ENCODE peak calls at places on chromosomes 1 and 21, in four cellular contexts. N is NCI-H2081, R is activated T-cell treated with anti-CD3 and anti-CD28 coated beads for 24 hours, B is right cardiac atrium. X is an unnamed sample.

GRCh38 chr1:201517631-201518030 is 10.7 kb upstream of the CSRP1 start:
- DNase-seq in N (no peak), R (no peak), B (no peak), X (no peak)

GRCh38 chr1:111290104-111290503 is 547 bp upstream of the CHIA start:
- DNase-seq in N (no peak), R (no peak), B (no peak), X (no peak)

GRCh38 chr1:10614377-10615225 is 139.9 kb downstream of the PEX14 start:
- DNase-seq in R (no peak), B (no peak), N (no peak), X (no peak)

GRCh38 chr1:93798301-93798700 is 80.7 kb downstream of the DNTTIP2 start:
- DNase-seq in R (no peak), N (no peak), B (no peak), X (no peak)

GRCh38 chr1:59703226-59703917 is 111.4 kb upstream of the HOOK1 start:
- DNase-seq in B (no peak), N (no peak), R (no peak), X (no peak)

GRCh38 chr1:8018492-8019228 is 7.4 kb downstream of the ERRFI1 start:
- DNase-seq in N (no peak), B (no peak), R (no peak), X (no peak)

GRCh38 chr1:26784023-26784871 is 3.5 kb upstream of the PIGV start:
- DNase-seq in N (no peak), R (no peak), B (peak; percentile 82), X (no peak)

GRCh38 chr1:42240964-42241755 is 76.6 kb upstream of the GUCA2A start:
- DNase-seq in B (peak; percentile 27), R (no peak), N (no peak), X (no peak)

GRCh38 chr1:79745928-79746327 is 739.4 kb upstream of the ADGRL4 start:
- DNase-seq in B (no peak), R (no peak), N (no peak), X (no peak)

GRCh38 chr21:32641715-32642698 is 29.8 kb upstream of the CFAP298 start:
- DNase-seq in B (no peak), N (no peak), R (no peak), X (no peak)

GRCh38 chr1:41452704-41453350 is 31.7 kb downstream of the EDN2 start:
- DNase-seq in B (no peak), N (no peak), R (no peak), X (no peak)

GRCh38 chr1:43809097-43809673 is 101.8 kb downstream of the ST3GAL3 start:
- DNase-seq in R (no peak), N (no peak), B (no peak), X (no peak)

GRCh38 chr1:210264521-210265380 is 32.2 kb downstream of the SERTAD4 start:
- DNase-seq in N (no peak), R (no peak), B (no peak), X (no peak)

GRCh38 chr1:111476761-111477309 is 3.1 kb downstream of the C1orf162 start:
- DNase-seq in N (no peak), R (no peak), B (no peak), X (peak; percentile 59)

GRCh38 chr1:191151321-191151807 is 673.7 kb upstream of the BRINP3 start:
- DNase-seq in R (no peak), B (peak; percentile 40), N (no peak), X (no peak)

GRCh38 chr1:72623299-72623708 is 341.0 kb upstream of the NEGR1 start:
- DNase-seq in R (no peak), B (no peak), N (peak; percentile 52), X (no peak)

X was measured in activated T-helper 2 cell treated with anti-CD3 and anti-CD28 coated beads, Interferon-gamma antibody, Interleukin-2, Interleukin-4, amounts not matched to agents 10 μg/mL and 5 μg/mL and 100 μg/mL, durations not matched to agents 14 hours and 24 hours and 36 hours.